ENCODE peak calls at places on chromosomes 3 and 15, in eight cellular contexts. L is upper lobe of right lung, F is RWPE1, U is cardiac fibroblast, J is colonic mucosa, Y is astrocyte, C is progenitor cell of endocrine pancreas, P is H9. S is an unnamed sample.

GRCh38 chr3:190076601-190077444 is 43.9 kb downstream of the P3H2 start:
- DNase-seq in F (peak; percentile 94), Y (peak; percentile 99), J (no peak), C (no peak), L (no peak), P (no peak), U (peak; percentile 96), S (peak; percentile 44)

GRCh38 chr15:68206711-68207151 is 1.6 kb upstream of the CALML4 start:
- DNase-seq in P (peak; percentile 28), F (no peak), U (no peak), L (no peak), J (no peak), Y (no peak), C (no peak), S (no peak)

GRCh38 chr3:39668420-39668819 is 141.0 kb upstream of the MYRIP start:
- DNase-seq in P (no peak), Y (peak; percentile 20), L (no peak), C (no peak), U (peak; percentile 78), J (no peak), F (peak; percentile 17), S (peak; percentile 22)

GRCh38 chr15:29003446-29004233 is 117.9 kb downstream of the APBA2 start:
- DNase-seq in L (no peak), F (peak; percentile 28), J (no peak), U (no peak), Y (peak; percentile 2), C (no peak), P (no peak), S (no peak)

GRCh38 chr15:89756897-89757296 is 5.8 kb upstream of the MESP1 start:
- DNase-seq in P (no peak), C (no peak), F (no peak), J (no peak), L (no peak), U (no peak), Y (no peak), S (no peak)

GRCh38 chr3:136858381-136858780 is 3.6 kb upstream of the NCK1 start:
- DNase-seq in F (no peak), C (no peak), U (no peak), P (no peak), L (no peak), J (no peak), Y (no peak), S (no peak)

GRCh38 chr3:114370537-114371174 is 76.8 kb downstream of the TIGIT start:
- DNase-seq in J (no peak), L (no peak), Y (no peak), P (peak; percentile 46), C (no peak), F (no peak), U (no peak), S (no peak)

GRCh38 chr3:188208751-188209433 is 54.9 kb downstream of the LPP start:
- DNase-seq in P (no peak), L (no peak), Y (peak; percentile 83), F (no peak), J (no peak), U (peak; percentile 31), C (no peak), S (no peak)

GRCh38 chr3:188187055-188187454 is 33.1 kb downstream of the LPP start:
- DNase-seq in U (no peak), C (no peak), Y (no peak), L (no peak), P (no peak), J (no peak), F (peak; percentile 26), S (no peak)

GRCh38 chr15:28984421-28985375 is 98.9 kb downstream of the APBA2 start:
- DNase-seq in P (no peak), U (peak; percentile 60), C (no peak), J (no peak), F (no peak), L (no peak), Y (peak; percentile 64), S (peak; percentile 50)

GRCh38 chr3:30524357-30525040 is 81.9 kb upstream of the TGFBR2 start:
- DNase-seq in C (no peak), L (no peak), F (no peak), U (no peak), P (no peak), J (no peak), Y (no peak), S (no peak)

GRCh38 chr15:65374831-65375401 is 2.9 kb downstream of the IGDCC3 start:
- DNase-seq in L (peak; percentile 54), F (no peak), U (no peak), C (no peak), P (peak; percentile 24), J (no peak), Y (no peak), S (no peak)

GRCh38 chr15:67174864-67175573 is 79.4 kb downstream of the AAGAB start:
- DNase-seq in U (no peak), P (no peak), L (no peak), Y (peak; percentile 52), C (no peak), F (peak; percentile 98), J (peak; percentile 55), S (no peak)

GRCh38 chr3:167941234-167941995 is 154.3 kb downstream of the GOLIM4 start:
- DNase-seq in F (no peak), J (peak; percentile 24), P (no peak), L (no peak), Y (peak; percentile 94), C (no peak), U (peak; percentile 92), S (no peak)

GRCh38 chr3:12155833-12156232 is 2.9 kb downstream of the TIMP4 start:
- DNase-seq in C (no peak), J (no peak), U (peak; percentile 84), L (no peak), Y (peak; percentile 87), P (no peak), F (peak; percentile 49), S (no peak)

DNA sequence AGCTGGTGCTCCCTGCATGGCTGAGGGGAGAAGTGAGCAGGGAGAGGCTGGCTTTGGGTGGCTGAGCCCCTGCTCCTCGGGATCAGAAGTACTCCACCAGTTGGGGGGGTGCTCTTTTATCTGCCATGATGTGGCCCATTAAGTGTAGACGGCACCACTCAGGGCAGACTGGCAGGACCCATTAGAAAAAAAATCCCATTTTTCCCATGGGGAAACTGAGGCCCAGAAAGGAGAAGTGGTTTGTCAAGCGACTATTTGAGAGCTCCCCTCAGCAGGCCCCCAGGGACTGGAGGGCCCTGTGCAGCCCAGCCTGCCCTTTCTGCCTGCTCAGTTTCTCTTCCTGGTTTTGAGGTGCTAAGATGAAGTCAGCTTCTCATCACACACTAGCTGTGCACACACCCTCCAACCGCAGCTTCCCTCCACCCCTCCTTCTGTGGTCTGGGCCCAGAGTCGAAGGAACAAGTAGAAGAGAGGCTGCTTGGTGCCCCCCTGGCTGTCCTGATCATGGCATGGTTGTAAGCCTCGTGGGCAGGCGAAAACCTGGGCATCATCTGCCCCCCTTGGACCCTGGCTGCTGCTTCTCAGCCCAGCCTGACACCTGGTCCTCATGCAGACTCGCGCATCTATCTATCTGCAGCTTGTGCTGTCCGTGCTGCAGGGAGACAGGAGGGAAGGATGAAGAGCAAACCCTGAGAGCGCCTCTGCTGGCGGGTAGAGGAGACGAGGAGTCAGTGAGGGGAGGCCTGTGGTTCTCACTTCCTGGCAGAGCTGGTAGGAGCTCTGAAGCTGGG is 5.6 kb downstream of the CSK start:
- DNase-seq in L (peak; percentile 91), C (no peak), P (peak; percentile 89), F (no peak), U (peak; percentile 70), Y (peak; percentile 65), J (peak; percentile 85), S (peak; percentile 68)
- TF ChIP-seq CTCF in L (peak; percentile 54), C (peak; percentile 51), P (peak; percentile 80), F (peak; percentile 23), U (peak; percentile 74), Y (peak; percentile 57), J (peak; percentile 54), S (peak; percentile 56)

GRCh38 chr3:69425249-69425648 is 39.4 kb upstream of the FRMD4B start:
- DNase-seq in F (no peak), Y (no peak), L (no peak), C (no peak), U (peak; percentile 58), P (peak; percentile 37), J (peak; percentile 32), S (peak; percentile 34)
- TF ChIP-seq CTCF in F (no peak), Y (peak; percentile 71), L (peak; percentile 68), C (peak; percentile 64), U (peak; percentile 64), P (peak; percentile 75), J (no peak), S (peak; percentile 63)

GRCh38 chr3:129604942-129605592 is 1.4 kb downstream of the PLXND1 start:
- DNase-seq in C (no peak), P (peak; percentile 48), J (no peak), U (no peak), Y (no peak), L (peak; percentile 77), F (no peak), S (peak; percentile 72)
- TF ChIP-seq CTCF in C (no peak), P (peak; percentile 17), J (no peak), U (no peak), Y (no peak), L (no peak), F (no peak), S (no peak)

GRCh38 chr3:46613313-46614005 is 1.1 kb downstream of the FAM240A start:
- DNase-seq in Y (no peak), F (no peak), J (no peak), C (no peak), U (no peak), P (no peak), L (no peak), S (no peak)
- TF ChIP-seq CTCF in Y (no peak), F (no peak), J (no peak), C (no peak), U (no peak), P (no peak), L (no peak), S (no peak)

GRCh38 chr3:52982839-52983238 is 63.0 kb downstream of the SFMBT1 start:
- DNase-seq in C (no peak), U (no peak), F (no peak), P (no peak), Y (no peak), L (no peak), J (no peak), S (no peak)
- TF ChIP-seq CTCF in C (no peak), U (no peak), F (no peak), P (no peak), Y (no peak), L (no peak), J (no peak), S (no peak)

GRCh38 chr3:123267821-123268220 is 66.1 kb downstream of the SEC22A start:
- DNase-seq in U (no peak), C (no peak), F (no peak), P (no peak), Y (no peak), J (no peak), L (no peak), S (no peak)
- TF ChIP-seq CTCF in U (no peak), C (no peak), F (no peak), P (peak; percentile 44), Y (no peak), J (no peak), L (no peak), S (no peak)

S was measured in nephron progenitor cell.